ENCODE peak calls at places on chromosomes 4 and X, in seven cellular contexts. D is HepG2, Q is HCT116, H is H1, P is SK-N-SH, I is K562, C is GM12878. W is an unnamed sample. For H3K36me3, the result is how much of the 10 kb centered on the place peaks cover.

GRCh38 chr4:656651-657337 is 17.3 kb downstream of the ATP5ME start:
- DNase-seq in D (peak), Q (no peak), H (no peak), P (peak), I (no peak), C (no peak), W (no peak)

GRCh38 chr4:14254806-14255445 is 627.4 kb upstream of the BOD1L1 start:
- DNase-seq in D (no peak), Q (no peak), H (no peak), P (no peak), I (no peak), C (no peak), W (no peak)

GRCh38 chr4:47705326-47705981 is 132.4 kb downstream of the CORIN start:
- DNase-seq in D (peak), Q (no peak), H (no peak), P (peak), I (peak), C (no peak), W (no peak)

GRCh38 chrX:88325634-88326033 is 421.4 kb upstream of the CPXCR1 start:
- DNase-seq in D (no peak), Q (no peak), H (no peak), P (no peak), I (no peak), C (no peak), W (no peak)

GRCh38 chr4:164383187-164384181 is 370.4 kb upstream of the SMIM31 start:
- DNase-seq in D (no peak), Q (no peak), H (peak), P (peak), I (no peak), C (no peak), W (no peak)

GRCh38 chr4:7206856-7207567 is 14.7 kb downstream of the SORCS2 start:
- DNase-seq in D (no peak), Q (no peak), H (no peak), P (peak), I (peak), C (no peak), W (no peak)

GRCh38 chr4:105135746-105136145 is 10.9 kb upstream of the TET2 start:
- DNase-seq in D (no peak), Q (no peak), H (no peak), P (no peak), I (no peak), C (no peak), W (no peak)

GRCh38 chr4:16717266-16717970 is 181.0 kb downstream of the LDB2 start:
- DNase-seq in D (no peak), Q (no peak), H (no peak), P (no peak), I (no peak), C (no peak), W (no peak)

GRCh38 chr4:153610623-153611376 is 73.3 kb upstream of the TLR2 start:
- DNase-seq in D (no peak), Q (no peak), H (no peak), P (no peak), I (no peak), C (no peak), W (no peak)

GRCh38 chr4:20464381-20464780 is 212.7 kb downstream of the SLIT2 start:
- DNase-seq in D (no peak), Q (no peak), H (no peak), P (no peak), I (no peak), C (no peak), W (no peak)

GRCh38 chr4:149280886-149281285 is 534.8 kb downstream of the IQCM start:
- DNase-seq in D (no peak), Q (no peak), H (no peak), P (no peak), I (no peak), C (no peak), W (no peak)

GRCh38 chrX:71650333-71650969 is 16.9 kb upstream of the LOC101059915 start:
- DNase-seq in D (peak), Q (no peak), H (no peak), P (no peak), I (no peak), C (no peak), W (no peak)

GRCh38 chrX:95629737-95630136 is 1054.9 kb upstream of the DIAPH2 start:
- DNase-seq in D (no peak), Q (no peak), H (no peak), P (no peak), I (no peak), C (no peak), W (no peak)

GRCh38 chrX:38923451-38923969 is 122.3 kb downstream of the MID1IP1 start:
- DNase-seq in D (peak), Q (no peak), H (no peak), P (no peak), I (no peak), C (peak), W (no peak)

GRCh38 chrX:4925911-4926310 is 1212.5 kb upstream of the PRKX start:
- DNase-seq in D (no peak), Q (no peak), H (no peak), P (no peak), I (no peak), C (no peak), W (no peak)

GRCh38 chr4:83177182-83177581 is 62.7 kb upstream of the PLAC8 start:
- DNase-seq in D (no peak), Q (no peak), H (no peak), P (no peak), I (no peak), C (no peak), W (no peak)

GRCh38 chr4:88866862-88867550 is 169.4 kb upstream of the NAP1L5 start:
- DNase-seq in D (no peak), Q (no peak), H (no peak), P (no peak), I (no peak), C (no peak), W (no peak)

GRCh38 chrX:134423606-134424005 is 36.4 kb upstream of the HPRT1 start:
- DNase-seq in D (peak), Q (no peak), H (no peak), P (peak), I (no peak), C (no peak), W (no peak)

GRCh38 chr4:41727861-41728570 is 20.5 kb downstream of the PHOX2B start:
- DNase-seq in D (no peak), Q (no peak), H (no peak), P (no peak), I (no peak), C (no peak), W (no peak)

GRCh38 chr4:140653718-140654515 is 85.2 kb upstream of the UCP1 start:
- DNase-seq in D (no peak), Q (no peak), H (peak), P (peak), I (no peak), C (no peak), W (no peak)

GRCh38 chr4:92241094-92241493 is 62.7 kb upstream of the GRID2 start:
- DNase-seq in D (no peak), Q (no peak), H (no peak), P (no peak), I (no peak), C (no peak), W (no peak)

GRCh38 chr4:113884655-113885054 is 94.8 kb downstream of the ARSJ start:
- DNase-seq in D (no peak), Q (no peak), H (no peak), P (no peak), I (no peak), C (no peak), W (no peak)

GRCh38 chrX:80471582-80471981 is 51.3 kb downstream of the TENT5D start:
- DNase-seq in D (no peak), Q (no peak), H (no peak), P (no peak), I (no peak), C (no peak), W (no peak)

GRCh38 chr4:12734586-12734985 is 749.6 kb downstream of the RAB28 start:
- DNase-seq in D (no peak), Q (no peak), H (no peak), P (no peak), I (no peak), C (no peak), W (no peak)

GRCh38 chrX:17005712-17006372 is 59.4 kb downstream of the REPS2 start:
- DNase-seq in D (no peak), Q (no peak), H (no peak), P (no peak), I (no peak), C (no peak), W (no peak)

GRCh38 chrX:2502668-2503519 is 2.1 kb upstream of the DHRSX start:
- DNase-seq in D (no peak), Q (no peak), H (no peak), P (no peak), I (peak), C (no peak), W (no peak)

GRCh38 chr4:57280481-57280880 is 170.3 kb upstream of the IGFBP7 start:
- DNase-seq in D (no peak), Q (no peak), H (no peak), P (no peak), I (no peak), C (no peak), W (no peak)

GRCh38 chr4:172892300-172892699 is 276.3 kb upstream of the GALNT7 start:
- DNase-seq in D (no peak), Q (peak), H (peak), P (no peak), I (peak), C (no peak), W (peak)

GRCh38 chr4:95213361-95213760 is 335.4 kb downstream of the UNC5C start:
- DNase-seq in D (no peak), Q (no peak), H (no peak), P (no peak), I (no peak), C (no peak), W (no peak)

GRCh38 chrX:29890004-29890403 is 325.4 kb upstream of the MAGEB2 start:
- DNase-seq in D (no peak), Q (no peak), H (no peak), P (no peak), I (no peak), C (no peak), W (no peak)

GRCh38 chr4:74205559-74205958 is 47.6 kb downstream of the MTHFD2L start:
- DNase-seq in D (no peak), Q (no peak), H (no peak), P (no peak), I (no peak), C (no peak), W (no peak)

GRCh38 chr4:78525559-78525958 is 26.0 kb upstream of the ANXA3 start:
- DNase-seq in D (no peak), Q (no peak), H (no peak), P (no peak), I (no peak), C (no peak), W (no peak)

GRCh38 chr4:140254656-140255299 is 100.8 kb upstream of the MAML3 start:
- DNase-seq in D (no peak), Q (no peak), H (no peak), P (no peak), I (no peak), C (no peak), W (no peak)

GRCh38 chr4:154485127-154485773 is 6.3 kb downstream of the DCHS2 start:
- DNase-seq in D (no peak), Q (no peak), H (no peak), P (no peak), I (no peak), C (peak), W (no peak)

GRCh38 chr4:7759635-7760034 is 180.0 kb downstream of the AFAP1 start:
- DNase-seq in D (no peak), Q (no peak), H (no peak), P (no peak), I (no peak), C (no peak), W (no peak)

GRCh38 chrX:5788930-5789329 is 439.7 kb downstream of the NLGN4X start:
- DNase-seq in D (no peak), Q (no peak), H (no peak), P (no peak), I (no peak), C (no peak), W (no peak)

GRCh38 chrX:1060562-1060960 is 151.9 kb downstream of the CRLF2 start:
- DNase-seq in D (no peak), Q (no peak), H (no peak), P (no peak), I (no peak), C (no peak), W (no peak)

GRCh38 chr4:4875147-4875546 is 15.7 kb downstream of the MSX1 start:
- DNase-seq in D (no peak), Q (no peak), H (no peak), P (no peak), I (no peak), C (no peak), W (no peak)

GRCh38 chrX:47179221-47179927 is 14.3 kb upstream of the UBA1 start:
- DNase-seq in D (no peak), Q (no peak), H (no peak), P (no peak), I (no peak), C (no peak), W (no peak)

GRCh38 chr4:120070191-120070590 is 3.5 kb upstream of the MAD2L1 start:
- DNase-seq in D (no peak), Q (no peak), H (no peak), P (no peak), I (no peak), C (no peak), W (no peak)

GRCh38 chr4:21858971-21859370 is 89.6 kb downstream of the KCNIP4 start:
- DNase-seq in D (no peak), Q (no peak), H (no peak), P (no peak), I (no peak), C (no peak), W (no peak)
- H3K36me3 ChIP-seq in D (under half), Q (under half), H (under half), P (under half), I (under half), C (under half), W (under half)

DNA sequence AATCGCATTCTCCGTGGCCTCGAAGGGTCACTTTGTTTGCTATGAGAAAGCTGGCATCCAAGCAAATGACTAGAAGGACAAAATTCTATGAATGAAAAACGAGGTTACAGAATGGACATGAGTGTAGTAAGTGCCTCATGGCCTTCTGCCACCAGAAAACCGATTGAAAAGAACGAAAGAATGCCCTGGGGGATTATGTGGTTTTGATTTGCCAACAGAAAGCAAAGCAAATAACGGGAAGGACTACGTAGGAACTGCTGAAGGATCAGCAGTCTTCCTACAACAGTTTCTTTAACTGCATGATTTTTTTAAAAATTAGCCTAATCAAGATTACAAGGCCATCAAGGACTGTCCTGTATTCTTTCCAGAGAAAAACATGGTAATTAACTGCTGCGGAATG is 50.6 kb downstream of the NRK start:
- DNase-seq in D (no peak), Q (no peak), H (no peak), P (no peak), I (no peak), C (no peak), W (no peak)
- TF ChIP-seq SIN3A in D (no peak), Q (no peak), H (no peak), P (no peak), I (no peak), C (no peak), W (no peak)

GRCh38 chr4:3211866-3212265 is 37.1 kb upstream of the MSANTD1 start:
- DNase-seq in D (no peak), Q (no peak), H (no peak), P (no peak), I (no peak), C (no peak), W (no peak)
- H3K36me3 ChIP-seq in D (under half), Q (under half), H (half or more), P (half or more), I (half or more), C (under half), W (under half)

DNA sequence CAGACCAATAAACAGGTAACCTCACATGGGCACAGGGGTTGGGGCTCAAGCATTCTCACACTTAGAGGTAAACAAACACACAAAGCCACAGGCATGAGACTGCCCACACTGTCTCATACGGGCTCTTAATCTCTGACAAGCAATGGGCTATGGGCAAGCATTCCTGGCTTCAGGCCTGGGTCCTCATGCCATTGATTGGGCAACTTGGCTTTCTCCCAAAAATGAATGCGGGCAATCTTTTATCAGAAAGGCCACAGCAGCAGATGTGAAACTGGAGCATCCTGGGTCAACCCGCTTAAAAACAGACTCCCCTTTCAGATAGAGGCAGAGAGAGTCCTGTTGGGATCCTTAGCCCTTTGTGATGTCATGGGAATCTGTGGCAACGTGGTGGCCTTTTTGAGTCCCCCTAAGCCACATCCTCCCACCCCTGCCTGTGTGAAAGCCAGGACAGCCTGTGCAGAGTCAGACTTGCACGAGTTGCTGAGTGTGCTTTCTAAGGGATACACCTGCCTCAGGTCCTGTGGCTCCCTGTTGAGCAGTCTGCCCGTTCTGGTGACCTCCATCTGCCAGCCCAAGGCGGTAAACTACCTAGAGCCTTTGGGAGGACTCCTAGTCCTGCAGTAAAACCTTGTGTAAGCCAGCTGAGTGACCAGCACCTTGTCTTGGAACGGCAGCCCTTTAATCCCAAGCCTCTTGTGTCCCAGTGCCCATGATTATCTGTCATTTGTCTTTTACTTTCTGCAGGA is 69.1 kb downstream of the NBDY start:
- DNase-seq in D (no peak), Q (no peak), H (peak), P (peak), I (no peak), C (no peak), W (no peak)
- TF ChIP-seq SIN3A in D (no peak), Q (no peak), H (no peak), P (no peak), I (no peak), C (no peak), W (no peak)

DNA sequence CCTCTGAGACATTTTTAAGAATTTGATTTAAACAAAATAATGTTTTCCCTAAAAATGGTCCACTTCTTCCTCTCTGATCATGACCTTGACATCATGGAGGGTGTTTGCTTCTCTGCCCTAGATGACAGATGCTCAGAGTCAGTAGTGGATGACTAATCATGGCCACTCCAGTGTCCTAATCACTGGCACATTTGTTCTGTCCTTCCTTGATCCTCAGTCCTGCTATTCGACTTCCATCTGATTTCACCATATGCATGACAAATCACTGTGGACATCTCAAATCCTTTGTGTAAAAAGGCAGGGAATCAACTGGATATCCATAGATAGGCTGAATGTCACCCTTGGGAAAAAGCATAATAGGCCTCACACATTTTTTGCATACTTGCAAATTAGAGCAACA is 9.0 kb downstream of the CRMP1 start:
- DNase-seq in D (no peak), Q (no peak), H (no peak), P (no peak), I (no peak), C (no peak), W (no peak)
- H3K36me3 ChIP-seq in D (under half), Q (under half), H (under half), P (under half), I (under half), C (under half), W (under half)

GRCh38 chr4:123671633-123672404 is 275.2 kb downstream of the SPRY1 start:
- DNase-seq in D (no peak), Q (no peak), H (no peak), P (no peak), I (no peak), C (peak), W (no peak)
- TF ChIP-seq SIN3A in D (no peak), Q (no peak), H (no peak), P (no peak), I (no peak), C (no peak), W (no peak)

W was measured in Panc1.